ENCODE peak calls at places on chromosomes 1 and 21, in nine cellular contexts. O, L, P, Q, A, R, I, W and G are unnamed samples.

GRCh38 chr1:85934531-85934930 is 222.0 kb downstream of the COL24A1 start:
- DNase-seq in I (no peak), Q (no peak), L (no peak), W (no peak), O (no peak), A (no peak), R (no peak), P (peak), G (peak)

GRCh38 chr1:72050551-72050950 is 231.8 kb downstream of the NEGR1 start:
- DNase-seq in A (no peak), L (no peak), P (no peak), I (no peak), W (no peak), R (no peak), Q (no peak), O (no peak), G (no peak)

GRCh38 chr1:170027760-170028159 is 46.7 kb downstream of the KIFAP3 start:
- DNase-seq in A (no peak), Q (no peak), W (no peak), P (no peak), L (no peak), O (no peak), R (no peak), I (no peak), G (no peak)

GRCh38 chr1:9842073-9842711 is 18.4 kb upstream of the CLSTN1 start:
- DNase-seq in L (no peak), A (no peak), Q (peak), W (no peak), R (no peak), I (no peak), P (peak), O (no peak), G (no peak)

GRCh38 chr1:228282329-228283042 is 74.6 kb downstream of the OBSCN start:
- DNase-seq in P (peak), A (peak), I (no peak), W (no peak), Q (no peak), O (no peak), R (no peak), L (no peak), G (no peak)

GRCh38 chr21:37155216-37155615 is 82.2 kb downstream of the TTC3 start:
- DNase-seq in R (no peak), O (no peak), Q (no peak), L (no peak), W (no peak), I (peak), P (peak), A (no peak), G (peak)

GRCh38 chr1:192227330-192227729 is 69.1 kb downstream of the RGS18 start:
- DNase-seq in L (no peak), O (no peak), A (no peak), I (no peak), Q (no peak), R (no peak), W (no peak), P (no peak), G (no peak)

GRCh38 chr1:67060811-67061218 is 6.9 kb upstream of the SLC35D1 start:
- DNase-seq in P (peak), R (no peak), I (peak), Q (peak), L (peak), W (no peak), O (no peak), A (peak), G (peak)

GRCh38 chr1:54800899-54801759 is at the start of gene TTC22:
- DNase-seq in A (peak), Q (peak), P (no peak), W (no peak), I (no peak), O (no peak), R (no peak), L (no peak), G (no peak)
- H3K4me3 ChIP-seq in A (peak), Q (peak), P (no peak), W (peak), I (no peak), O (no peak), R (peak), L (peak), G (peak)

GRCh38 chr1:39865762-39866161 is 17.5 kb downstream of the TRIT1 start:
- DNase-seq in Q (no peak), O (no peak), L (no peak), I (no peak), R (no peak), P (no peak), W (no peak), A (no peak), G (no peak)

GRCh38 chr1:39863177-39863576 is 20.1 kb downstream of the TRIT1 start:
- DNase-seq in W (no peak), Q (no peak), R (no peak), O (no peak), A (no peak), I (no peak), L (no peak), P (no peak), G (no peak)

GRCh38 chr1:39861003-39861402 is 22.3 kb downstream of the TRIT1 start:
- DNase-seq in W (no peak), Q (no peak), R (no peak), A (no peak), O (no peak), L (no peak), P (no peak), I (no peak), G (no peak)

GRCh38 chr1:39871796-39872195 is 11.5 kb downstream of the TRIT1 start:
- DNase-seq in R (no peak), O (no peak), P (no peak), I (no peak), W (no peak), L (no peak), Q (no peak), A (no peak), G (no peak)

DNA sequence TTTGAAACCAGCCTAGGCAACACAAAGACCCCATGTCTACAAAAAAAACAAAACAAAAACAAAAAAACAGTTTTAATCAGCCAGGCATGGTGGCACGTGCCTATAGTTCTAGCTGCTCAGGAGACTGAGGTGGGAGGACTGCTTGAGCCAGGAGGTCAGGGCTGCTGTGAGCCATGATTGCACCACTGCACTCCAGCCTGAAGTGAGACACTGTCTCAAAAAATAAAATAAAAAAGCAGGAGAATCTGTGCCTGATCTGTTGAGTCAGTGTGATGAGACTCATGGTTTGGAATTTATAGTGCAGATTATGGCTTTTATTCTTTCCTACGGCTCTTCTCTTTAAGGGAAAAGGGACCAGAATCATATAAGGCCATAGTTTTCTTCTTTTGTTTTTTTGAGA is 16.5 kb downstream of the TRIT1 start:
- DNase-seq in O (no peak), A (no peak), P (peak), R (no peak), L (no peak), W (no peak), I (peak), Q (no peak), G (peak)
- H3K4me3 ChIP-seq in O (no peak), A (no peak), P (no peak), R (no peak), L (no peak), W (no peak), I (no peak), Q (no peak), G (no peak)

DNA sequence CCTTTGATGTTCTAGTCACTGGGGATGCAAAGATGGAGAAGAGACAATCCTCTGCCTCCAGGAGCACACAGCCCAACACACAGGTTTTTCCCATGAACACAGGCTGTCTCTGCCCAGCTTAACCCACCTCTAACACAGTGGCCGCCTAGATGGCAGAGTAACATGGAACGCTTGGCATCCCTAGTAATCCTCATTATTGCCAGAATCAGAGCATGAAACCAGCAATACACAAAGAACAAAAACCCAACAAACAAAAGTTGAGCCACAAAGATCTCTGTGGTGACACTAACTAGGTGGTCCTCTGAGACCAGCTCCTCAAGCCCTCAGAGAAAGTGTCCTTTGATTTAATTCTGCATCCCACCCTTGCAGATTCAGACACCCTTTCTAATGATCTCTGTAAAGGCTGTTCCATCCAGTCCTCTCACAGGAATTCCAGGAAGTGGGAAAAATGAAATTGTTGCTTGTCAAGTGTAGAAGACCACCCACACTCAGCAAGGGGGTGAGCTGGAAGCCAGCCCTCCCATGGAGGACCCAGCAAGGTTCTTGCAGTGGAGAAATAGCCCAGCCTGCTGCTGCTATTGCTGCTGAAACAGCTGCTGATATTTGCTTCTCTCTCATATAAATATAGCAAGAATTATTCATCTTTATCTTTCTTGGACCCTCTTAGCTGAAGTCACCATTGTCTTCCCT is 7.4 kb upstream of the ATP2B4 start:
- DNase-seq in I (no peak), P (no peak), A (no peak), Q (no peak), L (no peak), R (no peak), W (no peak), O (no peak), G (no peak)
- H3K4me3 ChIP-seq in I (no peak), P (no peak), A (no peak), Q (no peak), L (no peak), R (no peak), W (no peak), O (no peak), G (no peak)

GRCh38 chr21:14683021-14683420 is 136.9 kb upstream of the SAMSN1 start:
- DNase-seq in O (no peak), R (no peak), I (no peak), W (no peak), Q (no peak), A (no peak), P (no peak), L (no peak), G (no peak)

GRCh38 chr21:14687277-14687642 is 141.1 kb upstream of the SAMSN1 start:
- DNase-seq in Q (no peak), R (no peak), L (no peak), A (no peak), I (no peak), W (no peak), P (no peak), O (no peak), G (no peak)

GRCh38 chr21:14684071-14684470 is 138.0 kb upstream of the SAMSN1 start:
- DNase-seq in L (no peak), R (no peak), W (no peak), A (no peak), P (no peak), I (no peak), Q (no peak), O (no peak), G (no peak)

GRCh38 chr21:14686466-14687276 is 140.6 kb upstream of the SAMSN1 start:
- DNase-seq in R (no peak), P (no peak), W (no peak), O (no peak), L (no peak), Q (no peak), I (no peak), A (no peak), G (no peak)

DNA sequence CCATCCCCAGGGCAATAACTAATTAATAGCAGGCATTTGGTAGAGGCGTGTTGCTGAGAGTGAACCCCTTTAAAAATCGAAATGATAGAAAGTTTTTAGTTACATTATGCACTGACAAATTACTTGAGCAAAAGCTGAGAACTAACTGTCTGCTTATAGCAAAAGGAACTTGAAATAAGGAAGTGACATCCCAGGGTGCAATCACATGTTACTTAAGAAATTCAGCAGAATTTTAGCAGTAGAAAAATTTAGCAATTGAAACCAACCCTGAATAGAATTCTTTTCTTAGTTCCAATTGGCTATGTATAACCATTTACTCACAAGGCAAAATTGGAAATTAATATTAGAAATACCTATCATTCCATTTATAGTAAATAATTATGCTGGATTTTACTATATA is 139.5 kb upstream of the SAMSN1 start:
- DNase-seq in A (no peak), I (no peak), L (no peak), W (no peak), Q (no peak), P (no peak), R (no peak), O (no peak), G (no peak)
- H3K4me3 ChIP-seq in A (no peak), I (no peak), L (no peak), W (no peak), Q (no peak), P (no peak), R (no peak), O (no peak), G (no peak)